ENCODE peak calls at places on chromosomes 6 and 20, in seven cellular contexts. Q is HCT116, X is HepG2, T is A549, P is GM12878, U is H1, D is K562. Y is an unnamed sample.

GRCh38 chr6:157479464-157480303 is 98.7 kb downstream of the ZDHHC14 start:
- DNase-seq in Q (no peak), X (no peak), T (no peak), P (no peak), U (no peak), D (no peak), Y (no peak)

GRCh38 chr6:69719602-69720193 is 77.1 kb downstream of the LMBRD1 start:
- DNase-seq in Q (peak), X (peak), T (peak), P (no peak), U (no peak), D (peak), Y (peak)

GRCh38 chr6:158638393-158638792 is 6.2 kb downstream of the DYNLT1 start:
- DNase-seq in Q (no peak), X (no peak), T (no peak), P (no peak), U (peak), D (no peak), Y (no peak)

GRCh38 chr6:41705996-41706835 is 29.2 kb downstream of the TFEB start:
- DNase-seq in Q (no peak), X (peak), T (peak), P (peak), U (peak), D (peak), Y (peak)

GRCh38 chr6:45075246-45075645 is 252.9 kb upstream of the RUNX2 start:
- DNase-seq in Q (no peak), X (no peak), T (no peak), P (no peak), U (no peak), D (no peak), Y (peak)

GRCh38 chr6:131231103-131231502 is 95.8 kb downstream of the AKAP7 start:
- DNase-seq in Q (no peak), X (no peak), T (no peak), P (no peak), U (no peak), D (no peak), Y (peak)

GRCh38 chr6:9593566-9593965 is 821.3 kb downstream of the TFAP2A start:
- DNase-seq in Q (no peak), X (no peak), T (no peak), P (no peak), U (no peak), D (no peak), Y (peak)

GRCh38 chr20:38272961-38273360 is 12.4 kb upstream of the KIAA1755 start:
- DNase-seq in Q (no peak), X (no peak), T (no peak), P (no peak), U (no peak), D (no peak), Y (peak)

GRCh38 chr20:6882911-6883310 is 115.4 kb downstream of the BMP2 start:
- DNase-seq in Q (no peak), X (no peak), T (no peak), P (no peak), U (no peak), D (no peak), Y (no peak)

GRCh38 chr6:24902782-24903181 is 33.0 kb downstream of the RIPOR2 start:
- DNase-seq in Q (peak), X (no peak), T (no peak), P (no peak), U (no peak), D (no peak), Y (peak)

GRCh38 chr6:25202505-25202904 is 76.7 kb upstream of the CARMIL1 start:
- DNase-seq in Q (no peak), X (no peak), T (no peak), P (no peak), U (no peak), D (no peak), Y (peak)

DNA sequence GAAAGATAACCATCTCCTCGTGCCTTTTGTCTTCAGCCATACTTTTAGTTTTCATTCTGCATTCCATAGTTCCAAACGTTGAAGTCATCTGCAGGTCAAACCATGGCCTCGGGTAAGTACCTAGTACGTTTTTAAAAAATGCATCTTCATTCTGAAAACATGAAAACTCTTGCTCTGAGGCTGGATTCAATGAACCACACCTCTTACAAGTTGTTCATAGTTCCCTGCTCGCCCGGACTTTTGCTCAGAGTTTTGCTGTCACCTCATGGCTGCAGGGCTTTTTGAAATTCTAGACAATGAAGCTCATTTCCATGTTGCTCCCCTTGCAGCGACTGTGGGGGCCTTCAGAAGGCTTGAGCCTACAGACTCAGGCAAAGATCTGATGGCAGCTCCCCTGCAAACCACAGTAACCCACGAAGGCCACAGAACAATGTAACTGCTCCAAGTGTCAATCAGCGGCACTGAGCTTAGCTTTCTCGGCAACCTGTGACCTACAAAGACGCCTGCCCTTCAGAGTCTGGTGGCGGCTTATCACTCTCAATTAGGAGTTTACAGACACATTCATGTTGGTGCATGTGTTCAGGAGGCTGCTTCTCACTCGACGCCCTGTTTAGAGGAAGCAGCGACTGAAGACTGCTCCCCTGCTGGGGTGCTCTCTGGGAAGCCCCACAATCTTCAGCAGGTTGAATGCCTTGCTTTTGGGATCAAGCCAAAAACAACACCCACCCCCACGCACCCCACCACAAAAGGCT is 61.2 kb downstream of the FOXC1 start:
- DNase-seq in Q (no peak), X (no peak), T (no peak), P (peak), U (no peak), D (no peak), Y (peak)
- TF ChIP-seq CEBPB in Q (no peak), X (no peak), T (no peak), P (no peak), U (no peak), D (no peak), Y (no peak)

DNA sequence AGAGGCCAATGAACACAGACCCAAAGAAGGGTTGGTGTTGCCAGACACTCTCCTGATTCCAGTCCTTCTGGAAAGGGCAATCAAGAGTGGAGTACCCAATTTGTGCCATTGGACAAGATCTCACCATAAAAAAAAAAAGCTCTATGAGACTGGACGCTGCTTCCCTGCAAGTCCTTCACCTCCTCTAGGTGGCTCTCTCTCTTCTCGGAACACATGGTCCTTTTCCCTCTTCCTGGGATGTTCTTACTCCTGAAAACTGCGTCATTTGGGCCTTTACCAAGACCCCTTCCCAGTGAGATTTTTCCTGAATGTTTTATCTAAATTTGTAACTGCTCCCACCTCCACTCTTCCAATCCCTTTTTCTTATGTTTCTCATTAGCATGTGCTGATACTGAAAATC is 280.8 kb downstream of the FOXA2 start:
- DNase-seq in Q (peak), X (peak), T (peak), P (no peak), U (no peak), D (peak), Y (no peak)
- TF ChIP-seq CEBPB in Q (no peak), X (no peak), T (no peak), P (no peak), U (no peak), D (no peak), Y (no peak)

DNA sequence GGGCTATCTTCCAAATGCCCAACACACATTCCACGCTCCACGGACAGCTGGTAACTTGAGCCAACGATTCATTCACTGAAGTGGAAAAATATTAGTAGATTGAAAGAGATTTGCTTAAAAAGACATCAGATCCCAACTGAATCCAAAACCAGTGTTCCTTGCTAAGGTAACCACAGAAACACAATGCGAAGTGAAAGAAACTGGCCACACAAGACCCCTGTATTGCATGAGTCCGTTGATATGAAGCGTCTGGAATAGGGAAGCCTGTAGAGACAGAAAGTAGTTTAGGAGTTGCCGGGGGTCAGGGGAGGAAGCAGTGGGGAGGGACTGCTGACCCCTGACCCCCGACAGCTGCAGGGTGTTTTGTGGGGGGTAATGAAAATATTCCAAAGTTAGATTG is 10.0 kb downstream of the PCK1 start:
- DNase-seq in Q (no peak), X (no peak), T (no peak), P (no peak), U (no peak), D (no peak), Y (no peak)
- TF ChIP-seq CEBPB in Q (no peak), X (no peak), T (no peak), P (no peak), U (no peak), D (no peak), Y (no peak)

GRCh38 chr6:1536526-1537429 is 72.9 kb upstream of the FOXC1 start:
- DNase-seq in Q (no peak), X (no peak), T (no peak), P (no peak), U (no peak), D (no peak), Y (no peak)
- TF ChIP-seq CEBPB in Q (no peak), X (no peak), T (no peak), P (no peak), U (no peak), D (no peak), Y (no peak)